ENCODE peak calls at places on chromosomes 4 and X, in nine cellular contexts. One of them, this sample, is unnamed.

GRCh38 chr4:113701156-113701555 is 60.4 kb downstream of the CAMK2D start:
- DNase-seq in Jurkat, Clone E6-1: no peak
- DNase-seq in lower leg skin: no peak
- DNase-seq in NCI-H1694: no peak
- DNase-seq in EH: no peak
- DNase-seq in LoVo: no peak
- DNase-seq in T-helper 2 cell treated with Interferon-gamma antibody and Interleukin-4, amounts not matched to agents 5 μg/mL and 100 μg/mL, for 36 hours: no peak
- DNase-seq in fibroblast of pulmonary artery: no peak
- DNase-seq in C1 segment of cervical spinal cord: no peak
- DNase-seq in this sample: no peak

GRCh38 chrX:115940888-115941332 is 229.6 kb upstream of the AGTR2 start:
- DNase-seq in Jurkat, Clone E6-1: no peak
- DNase-seq in lower leg skin: no peak
- DNase-seq in NCI-H1694: peak
- DNase-seq in EH: no peak
- DNase-seq in LoVo: no peak
- DNase-seq in T-helper 2 cell treated with Interferon-gamma antibody and Interleukin-4, amounts not matched to agents 5 μg/mL and 100 μg/mL, for 36 hours: no peak
- DNase-seq in fibroblast of pulmonary artery: peak
- DNase-seq in C1 segment of cervical spinal cord: peak
- DNase-seq in this sample: peak

GRCh38 chrX:17713288-17713687 is 24.0 kb upstream of the SCML1 start:
- DNase-seq in Jurkat, Clone E6-1: no peak
- DNase-seq in lower leg skin: no peak
- DNase-seq in NCI-H1694: no peak
- DNase-seq in EH: no peak
- DNase-seq in LoVo: no peak
- DNase-seq in T-helper 2 cell treated with Interferon-gamma antibody and Interleukin-4, amounts not matched to agents 5 μg/mL and 100 μg/mL, for 36 hours: no peak
- DNase-seq in fibroblast of pulmonary artery: no peak
- DNase-seq in C1 segment of cervical spinal cord: no peak
- DNase-seq in this sample: no peak

GRCh38 chr4:101458473-101458872 is 111.1 kb upstream of the PPP3CA start:
- DNase-seq in Jurkat, Clone E6-1: no peak
- DNase-seq in lower leg skin: no peak
- DNase-seq in NCI-H1694: no peak
- DNase-seq in EH: no peak
- DNase-seq in LoVo: no peak
- DNase-seq in T-helper 2 cell treated with Interferon-gamma antibody and Interleukin-4, amounts not matched to agents 5 μg/mL and 100 μg/mL, for 36 hours: no peak
- DNase-seq in fibroblast of pulmonary artery: no peak
- DNase-seq in C1 segment of cervical spinal cord: no peak
- DNase-seq in this sample: no peak

GRCh38 chr4:166153539-166153938 is 280.5 kb downstream of the TLL1 start:
- DNase-seq in Jurkat, Clone E6-1: no peak
- DNase-seq in lower leg skin: no peak
- DNase-seq in NCI-H1694: no peak
- DNase-seq in EH: no peak
- DNase-seq in LoVo: no peak
- DNase-seq in T-helper 2 cell treated with Interferon-gamma antibody and Interleukin-4, amounts not matched to agents 5 μg/mL and 100 μg/mL, for 36 hours: no peak
- DNase-seq in fibroblast of pulmonary artery: peak
- DNase-seq in C1 segment of cervical spinal cord: no peak
- DNase-seq in this sample: no peak

GRCh38 chr4:8818063-8818881 is 53.4 kb downstream of the HMX1 start:
- DNase-seq in Jurkat, Clone E6-1: no peak
- DNase-seq in lower leg skin: peak
- DNase-seq in NCI-H1694: no peak
- DNase-seq in EH: no peak
- DNase-seq in LoVo: no peak
- DNase-seq in T-helper 2 cell treated with Interferon-gamma antibody and Interleukin-4, amounts not matched to agents 5 μg/mL and 100 μg/mL, for 36 hours: no peak
- DNase-seq in fibroblast of pulmonary artery: no peak
- DNase-seq in C1 segment of cervical spinal cord: no peak
- DNase-seq in this sample: peak

GRCh38 chr4:61520688-61521160 is 320.6 kb downstream of the ADGRL3 start:
- DNase-seq in Jurkat, Clone E6-1: no peak
- DNase-seq in lower leg skin: no peak
- DNase-seq in NCI-H1694: no peak
- DNase-seq in EH: no peak
- DNase-seq in LoVo: no peak
- DNase-seq in T-helper 2 cell treated with Interferon-gamma antibody and Interleukin-4, amounts not matched to agents 5 μg/mL and 100 μg/mL, for 36 hours: no peak
- DNase-seq in fibroblast of pulmonary artery: peak
- DNase-seq in C1 segment of cervical spinal cord: no peak
- DNase-seq in this sample: peak

GRCh38 chr4:176744091-176744490 is 48.6 kb downstream of the VEGFC start:
- DNase-seq in Jurkat, Clone E6-1: no peak
- DNase-seq in lower leg skin: no peak
- DNase-seq in NCI-H1694: no peak
- DNase-seq in EH: no peak
- DNase-seq in LoVo: no peak
- DNase-seq in T-helper 2 cell treated with Interferon-gamma antibody and Interleukin-4, amounts not matched to agents 5 μg/mL and 100 μg/mL, for 36 hours: no peak
- DNase-seq in fibroblast of pulmonary artery: no peak
- DNase-seq in C1 segment of cervical spinal cord: no peak
- DNase-seq in this sample: no peak

GRCh38 chrX:106201502-106202178 is 33.5 kb downstream of the PWWP3B start:
- DNase-seq in Jurkat, Clone E6-1: no peak
- DNase-seq in lower leg skin: no peak
- DNase-seq in NCI-H1694: no peak
- DNase-seq in EH: no peak
- DNase-seq in LoVo: no peak
- DNase-seq in T-helper 2 cell treated with Interferon-gamma antibody and Interleukin-4, amounts not matched to agents 5 μg/mL and 100 μg/mL, for 36 hours: no peak
- DNase-seq in fibroblast of pulmonary artery: no peak
- DNase-seq in C1 segment of cervical spinal cord: no peak
- DNase-seq in this sample: peak

GRCh38 chrX:290476-291166 is 9.4 kb downstream of the PLCXD1 start:
- DNase-seq in Jurkat, Clone E6-1: no peak
- DNase-seq in lower leg skin: peak
- DNase-seq in NCI-H1694: no peak
- DNase-seq in EH: no peak
- DNase-seq in LoVo: no peak
- DNase-seq in T-helper 2 cell treated with Interferon-gamma antibody and Interleukin-4, amounts not matched to agents 5 μg/mL and 100 μg/mL, for 36 hours: no peak
- DNase-seq in fibroblast of pulmonary artery: no peak
- DNase-seq in C1 segment of cervical spinal cord: no peak
- DNase-seq in this sample: no peak

GRCh38 chrX:154696328-154697045 is 43.1 kb upstream of the CTAG2 start:
- DNase-seq in Jurkat, Clone E6-1: no peak
- DNase-seq in lower leg skin: no peak
- DNase-seq in NCI-H1694: no peak
- DNase-seq in EH: peak
- DNase-seq in LoVo: no peak
- DNase-seq in T-helper 2 cell treated with Interferon-gamma antibody and Interleukin-4, amounts not matched to agents 5 μg/mL and 100 μg/mL, for 36 hours: peak
- DNase-seq in fibroblast of pulmonary artery: peak
- DNase-seq in C1 segment of cervical spinal cord: no peak
- DNase-seq in this sample: no peak

GRCh38 chr4:8847764-8848163 is 23.9 kb downstream of the HMX1 start:
- DNase-seq in Jurkat, Clone E6-1: no peak
- DNase-seq in lower leg skin: no peak
- DNase-seq in NCI-H1694: no peak
- DNase-seq in EH: no peak
- DNase-seq in LoVo: no peak
- DNase-seq in T-helper 2 cell treated with Interferon-gamma antibody and Interleukin-4, amounts not matched to agents 5 μg/mL and 100 μg/mL, for 36 hours: no peak
- DNase-seq in fibroblast of pulmonary artery: no peak
- DNase-seq in C1 segment of cervical spinal cord: no peak
- DNase-seq in this sample: peak

GRCh38 chrX:397575-397974 is 10.9 kb upstream of the PPP2R3B start:
- DNase-seq in Jurkat, Clone E6-1: no peak
- DNase-seq in lower leg skin: no peak
- DNase-seq in NCI-H1694: no peak
- DNase-seq in EH: peak
- DNase-seq in LoVo: no peak
- DNase-seq in T-helper 2 cell treated with Interferon-gamma antibody and Interleukin-4, amounts not matched to agents 5 μg/mL and 100 μg/mL, for 36 hours: no peak
- DNase-seq in fibroblast of pulmonary artery: peak
- DNase-seq in C1 segment of cervical spinal cord: no peak
- DNase-seq in this sample: peak

GRCh38 chr4:182478475-182478874 is 235.3 kb downstream of the TENM3 start:
- DNase-seq in Jurkat, Clone E6-1: peak
- DNase-seq in lower leg skin: no peak
- DNase-seq in NCI-H1694: peak
- DNase-seq in EH: peak
- DNase-seq in LoVo: peak
- DNase-seq in T-helper 2 cell treated with Interferon-gamma antibody and Interleukin-4, amounts not matched to agents 5 μg/mL and 100 μg/mL, for 36 hours: no peak
- DNase-seq in fibroblast of pulmonary artery: peak
- DNase-seq in C1 segment of cervical spinal cord: no peak
- DNase-seq in this sample: no peak

GRCh38 chrX:129724767-129725166 is 14.0 kb upstream of the XPNPEP2 start:
- DNase-seq in Jurkat, Clone E6-1: no peak
- DNase-seq in lower leg skin: peak
- DNase-seq in NCI-H1694: no peak
- DNase-seq in EH: no peak
- DNase-seq in LoVo: no peak
- DNase-seq in T-helper 2 cell treated with Interferon-gamma antibody and Interleukin-4, amounts not matched to agents 5 μg/mL and 100 μg/mL, for 36 hours: no peak
- DNase-seq in fibroblast of pulmonary artery: no peak
- DNase-seq in C1 segment of cervical spinal cord: no peak
- DNase-seq in this sample: no peak

GRCh38 chrX:3263681-3264126 is 82.7 kb downstream of the MXRA5 start:
- DNase-seq in Jurkat, Clone E6-1: no peak
- DNase-seq in lower leg skin: no peak
- DNase-seq in NCI-H1694: no peak
- DNase-seq in EH: peak
- DNase-seq in LoVo: no peak
- DNase-seq in T-helper 2 cell treated with Interferon-gamma antibody and Interleukin-4, amounts not matched to agents 5 μg/mL and 100 μg/mL, for 36 hours: no peak
- DNase-seq in fibroblast of pulmonary artery: no peak
- DNase-seq in C1 segment of cervical spinal cord: no peak
- DNase-seq in this sample: no peak

GRCh38 chr4:55312491-55313101 is 33.4 kb upstream of the SRD5A3 start:
- DNase-seq in Jurkat, Clone E6-1: peak
- DNase-seq in lower leg skin: peak
- DNase-seq in NCI-H1694: no peak
- DNase-seq in EH: peak
- DNase-seq in LoVo: peak
- DNase-seq in T-helper 2 cell treated with Interferon-gamma antibody and Interleukin-4, amounts not matched to agents 5 μg/mL and 100 μg/mL, for 36 hours: no peak
- DNase-seq in fibroblast of pulmonary artery: peak
- DNase-seq in C1 segment of cervical spinal cord: no peak
- DNase-seq in this sample: peak

GRCh38 chr4:15234585-15235126 is 193.2 kb upstream of the C1QTNF7 start:
- DNase-seq in Jurkat, Clone E6-1: no peak
- DNase-seq in lower leg skin: no peak
- DNase-seq in NCI-H1694: no peak
- DNase-seq in EH: peak
- DNase-seq in LoVo: peak
- DNase-seq in T-helper 2 cell treated with Interferon-gamma antibody and Interleukin-4, amounts not matched to agents 5 μg/mL and 100 μg/mL, for 36 hours: no peak
- DNase-seq in fibroblast of pulmonary artery: peak
- DNase-seq in C1 segment of cervical spinal cord: no peak
- DNase-seq in this sample: no peak

GRCh38 chrX:49876750-49877149 is 2.5 kb upstream of the USP27X start:
- DNase-seq in Jurkat, Clone E6-1: peak
- DNase-seq in lower leg skin: no peak
- DNase-seq in NCI-H1694: peak
- DNase-seq in EH: peak
- DNase-seq in LoVo: peak
- DNase-seq in T-helper 2 cell treated with Interferon-gamma antibody and Interleukin-4, amounts not matched to agents 5 μg/mL and 100 μg/mL, for 36 hours: no peak
- DNase-seq in fibroblast of pulmonary artery: peak
- DNase-seq in C1 segment of cervical spinal cord: no peak
- DNase-seq in this sample: no peak

GRCh38 chr4:74654230-74654681 is 140.1 kb downstream of the BTC start:
- DNase-seq in Jurkat, Clone E6-1: no peak
- DNase-seq in lower leg skin: no peak
- DNase-seq in NCI-H1694: no peak
- DNase-seq in EH: peak
- DNase-seq in LoVo: peak
- DNase-seq in T-helper 2 cell treated with Interferon-gamma antibody and Interleukin-4, amounts not matched to agents 5 μg/mL and 100 μg/mL, for 36 hours: no peak
- DNase-seq in fibroblast of pulmonary artery: no peak
- DNase-seq in C1 segment of cervical spinal cord: no peak
- DNase-seq in this sample: no peak

This sample was measured in ELF-1.